ENCODE peak calls at places on chromosomes 3 and 15, in five cellular contexts. W is Peyer's patch, D is thoracic aorta, X is right cardiac atrium, J is endothelial cell of umbilical vein. M is an unnamed sample.

GRCh38 chr15:81398910-81399551 is 25.0 kb upstream of the TMC3 start:
- DNase-seq in W (no peak), X (no peak), D (no peak), J (no peak), M (no peak)

GRCh38 chr3:70550723-70551319 is 238.4 kb upstream of the MDFIC2 start:
- DNase-seq in X (peak; percentile 85), J (peak; percentile 75), W (peak; percentile 84), D (peak; percentile 7), M (peak; percentile 73)

GRCh38 chr3:71585126-71585525 is 1.6 kb upstream of the FOXP1 start:
- DNase-seq in J (peak; percentile 55), W (no peak), X (no peak), D (no peak), M (no peak)

GRCh38 chr15:55796321-55796965 is 53.5 kb upstream of the PRTG start:
- DNase-seq in W (no peak), J (no peak), D (no peak), X (no peak), M (no peak)

GRCh38 chr3:38360345-38360744 is 13.8 kb downstream of the XYLB start:
- DNase-seq in D (no peak), X (no peak), J (no peak), W (no peak), M (no peak)

GRCh38 chr15:75836953-75837321 is 6.3 kb upstream of the UBE2Q2 start:
- DNase-seq in X (no peak), J (peak; percentile 42), D (no peak), W (peak; percentile 55), M (peak; percentile 73)

GRCh38 chr3:186828340-186828739 is 14.2 kb upstream of the ADIPOQ start:
- DNase-seq in J (no peak), X (no peak), W (peak; percentile 39), D (no peak), M (no peak)

GRCh38 chr3:71926242-71926560 is 141.3 kb upstream of the PROK2 start:
- DNase-seq in D (no peak), W (peak; percentile 62), J (no peak), X (no peak), M (no peak)

GRCh38 chr3:119508172-119508845 is 10.0 kb downstream of the TIMMDC1 start:
- DNase-seq in D (no peak), W (no peak), J (no peak), X (no peak), M (no peak)

GRCh38 chr15:51649659-51650521 is 27.3 kb upstream of the DMXL2 start:
- DNase-seq in X (no peak), D (no peak), J (peak; percentile 81), W (peak; percentile 61), M (no peak)

GRCh38 chr15:74523982-74524381 is 17.0 kb upstream of the ARID3B start:
- DNase-seq in J (no peak), X (no peak), W (no peak), D (no peak), M (no peak)

GRCh38 chr3:10284496-10284895 is 8.3 kb downstream of the GHRL start:
- DNase-seq in W (no peak), J (no peak), D (no peak), X (no peak), M (no peak)

GRCh38 chr3:77460326-77460725 is 420.4 kb downstream of the ROBO2 start:
- DNase-seq in X (no peak), W (no peak), J (no peak), D (no peak), M (no peak)

GRCh38 chr3:14810070-14810732 is 8.6 kb upstream of the FGD5 start:
- DNase-seq in X (peak; percentile 86), J (peak; percentile 81), D (no peak), W (peak; percentile 48), M (no peak)

GRCh38 chr3:38479431-38480092 is 16.6 kb upstream of the EXOG start:
- DNase-seq in W (peak; percentile 82), J (peak; percentile 64), D (no peak), X (peak; percentile 82), M (peak; percentile 84)

GRCh38 chr15:63372753-63373152 is 8.9 kb downstream of the CA12 start:
- DNase-seq in W (peak; percentile 39), D (no peak), J (no peak), X (no peak), M (no peak)

GRCh38 chr15:57118013-57118799 is 199.8 kb downstream of the TCF12 start:
- DNase-seq in X (no peak), J (peak; percentile 81), D (no peak), W (no peak), M (no peak)

GRCh38 chr3:28791713-28792255 is 443.2 kb upstream of the AZI2 start:
- DNase-seq in J (no peak), W (no peak), X (no peak), D (no peak), M (no peak)

GRCh38 chr3:121718205-121718846 is 31.2 kb downstream of the GOLGB1 start:
- DNase-seq in J (no peak), X (no peak), W (no peak), D (no peak), M (no peak)

GRCh38 chr3:14300721-14301377 is 101.6 kb upstream of the SLC6A6 start:
- DNase-seq in J (no peak), D (no peak), W (no peak), X (peak; percentile 82), M (no peak)

GRCh38 chr15:48636511-48636910 is 9.0 kb downstream of the FBN1 start:
- DNase-seq in J (no peak), D (no peak), W (no peak), X (peak; percentile 56), M (no peak)

GRCh38 chr15:48637639-48638038 is 7.9 kb downstream of the FBN1 start:
- DNase-seq in J (no peak), W (no peak), X (no peak), D (no peak), M (no peak)

GRCh38 chr15:48641416-48641815 is 4.1 kb downstream of the FBN1 start:
- DNase-seq in J (peak; percentile 64), W (no peak), X (no peak), D (no peak), M (no peak)

GRCh38 chr15:48642795-48643194 is 2.7 kb downstream of the FBN1 start:
- DNase-seq in D (no peak), W (no peak), X (no peak), J (no peak), M (no peak)

DNA sequence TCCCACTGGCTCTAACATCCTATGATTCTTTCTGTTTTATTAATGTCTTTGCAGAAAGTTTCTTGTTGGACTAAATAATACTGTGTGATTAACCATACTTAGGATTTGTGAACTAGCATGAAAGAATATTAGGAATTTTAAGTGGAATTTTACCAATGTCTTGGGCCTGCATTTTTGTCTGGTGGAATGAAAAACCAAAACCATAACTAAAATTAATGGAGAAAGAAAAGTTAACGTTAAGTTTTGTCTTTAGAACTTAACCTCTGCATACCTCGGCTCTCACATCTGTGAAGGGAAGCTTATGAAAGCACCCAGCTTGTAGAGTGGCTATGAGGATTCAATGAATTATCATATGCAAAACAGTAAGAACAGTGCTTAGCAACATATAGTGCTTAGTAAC is 6.5 kb downstream of the FBN1 start:
- DNase-seq in W (no peak), D (no peak), X (no peak), J (no peak), M (no peak)
- H3K4me1 ChIP-seq in W (no peaks in the 10 kb centered on the region), D (peaks cover 38% of the 10 kb centered on the region), X (peaks cover 4% of the 10 kb centered on the region), J (peaks cover 23% of the 10 kb centered on the region), M (peaks cover 43% of the 10 kb centered on the region)

GRCh38 chr15:69798481-69799315 is 299.0 kb downstream of the TLE3 start:
- DNase-seq in J (peak; percentile 77), D (no peak), X (no peak), W (peak; percentile 23), M (no peak)

GRCh38 chr15:69801132-69801531 is 296.6 kb downstream of the TLE3 start:
- DNase-seq in D (no peak), X (no peak), J (no peak), W (peak; percentile 34), M (no peak)

GRCh38 chr15:69805248-69805953 is 292.3 kb downstream of the TLE3 start:
- DNase-seq in J (no peak), D (no peak), X (no peak), W (no peak), M (no peak)

GRCh38 chr15:69804786-69805185 is 292.9 kb downstream of the TLE3 start:
- DNase-seq in X (no peak), J (no peak), W (no peak), D (no peak), M (no peak)

DNA sequence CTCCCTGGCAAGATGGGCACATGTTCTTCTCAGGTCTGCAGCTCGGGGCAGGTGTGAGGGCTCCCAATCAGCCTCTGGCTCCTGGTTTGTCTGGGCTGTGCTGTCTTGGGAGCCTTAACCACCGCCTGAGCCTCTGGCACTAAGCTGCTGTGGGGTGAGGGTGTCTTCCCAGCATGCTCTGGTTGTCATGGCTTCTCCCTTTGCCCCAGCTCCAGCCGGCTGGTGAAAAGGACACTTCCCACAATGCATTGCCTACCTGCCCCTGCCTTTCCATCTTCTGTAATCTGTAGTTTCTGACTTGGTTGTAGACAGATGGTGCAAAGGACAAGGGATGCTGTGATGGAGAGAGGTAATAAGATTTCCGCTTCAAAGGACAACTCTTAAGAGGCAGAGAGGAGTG is 295.3 kb downstream of the TLE3 start:
- DNase-seq in W (no peak), X (no peak), D (no peak), J (no peak), M (no peak)
- H3K27ac ChIP-seq in W (no peak overlapping the region), X (no peak overlapping the region), D (no peak overlapping the region), J (no peak overlapping the region), M (no peak overlapping the region)

GRCh38 chr3:12996181-12996506 is 77.1 kb downstream of the IQSEC1 start:
- DNase-seq in W (no peak), X (no peak), J (no peak), D (no peak), M (no peak)

GRCh38 chr3:12993623-12994356 is 79.4 kb downstream of the IQSEC1 start:
- DNase-seq in J (peak; percentile 19), W (no peak), X (peak; percentile 71), D (no peak), M (no peak)

GRCh38 chr3:12994607-12995388 is 78.4 kb downstream of the IQSEC1 start:
- DNase-seq in D (peak; percentile 58), X (peak; percentile 95), J (peak; percentile 79), W (peak; percentile 94), M (peak; percentile 71)

GRCh38 chr3:12994357-12994606 is 78.9 kb downstream of the IQSEC1 start:
- DNase-seq in W (peak; percentile 75), J (peak; percentile 22), D (no peak), X (peak; percentile 86), M (no peak)

GRCh38 chr3:12995389-12996180 is 77.6 kb downstream of the IQSEC1 start:
- DNase-seq in X (peak; percentile 17), D (no peak), W (no peak), J (no peak), M (no peak)
- H3K4me1 ChIP-seq in X (peaks cover 3% of the 10 kb centered on the region), D (peaks cover 6% of the 10 kb centered on the region), W (peaks cover 7% of the 10 kb centered on the region), J (peaks cover 5% of the 10 kb centered on the region), M (peaks cover 5% of the 10 kb centered on the region)

DNA sequence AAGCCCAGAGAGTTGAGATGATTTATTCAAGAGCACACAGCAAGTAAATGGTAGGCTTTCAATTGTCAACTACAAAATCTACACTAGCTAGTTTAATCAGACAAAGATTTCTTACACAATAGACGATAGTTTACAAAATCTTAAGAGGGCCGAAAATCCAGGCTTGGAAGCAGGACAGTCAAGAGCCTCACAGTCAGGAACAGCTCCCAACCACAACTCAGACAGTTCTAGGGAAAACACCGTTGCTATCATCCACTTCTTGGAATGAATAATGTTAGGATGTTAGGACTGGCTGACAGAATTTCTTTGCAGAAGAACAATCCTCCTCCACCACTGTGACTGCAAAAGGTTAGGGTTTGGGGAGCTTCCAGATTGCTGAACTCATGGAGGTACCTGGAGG is 290.8 kb upstream of the ZPLD1 start:
- DNase-seq in J (no peak), W (no peak), X (no peak), D (no peak), M (no peak)
- H3K27ac ChIP-seq in J (no peak overlapping the region), W (no peak overlapping the region), X (no peak overlapping the region), D (no peak overlapping the region), M (no peak overlapping the region)

GRCh38 chr15:60390931-60391501 is 6.8 kb downstream of the ANXA2 start:
- DNase-seq in W (peak; percentile 85), J (peak; percentile 87), D (peak; percentile 39), X (peak; percentile 59), M (peak; percentile 23)
- H3K4me1 ChIP-seq in W (peaks cover 33% of the 10 kb centered on the region), J (peaks cover 88% of the 10 kb centered on the region), D (peaks cover 53% of the 10 kb centered on the region), X (peaks cover 27% of the 10 kb centered on the region), M (peaks cover 88% of the 10 kb centered on the region)